ENCODE peak calls at places on chromosomes 2 and 18, in four cellular contexts. H is fibroblast of the aortic adventitia, E is mammary epithelial cell, F is endothelial cell. U is an unnamed sample.

GRCh38 chr18:62788111-62788510 is 72.8 kb downstream of the PHLPP1 start:
- DNase-seq in H (no peak), E (no peak), F (no peak), U (no peak)

GRCh38 chr2:46252891-46253659 is 44.1 kb upstream of the EPAS1 start:
- DNase-seq in H (peak), E (peak), F (no peak), U (peak)

GRCh38 chr2:83081835-83082522 is 1377.1 kb downstream of the SUCLG1 start:
- DNase-seq in H (peak), E (peak), F (peak), U (peak)

GRCh38 chr2:124092685-124093084 is 67.6 kb downstream of the CNTNAP5 start:
- DNase-seq in H (no peak), E (no peak), F (no peak), U (no peak)

GRCh38 chr2:169221745-169222369 is 140.5 kb downstream of the LRP2 start:
- DNase-seq in H (peak), E (peak), F (no peak), U (peak)

GRCh38 chr2:56053679-56054078 is 130.1 kb upstream of the EFEMP1 start:
- DNase-seq in H (no peak), E (no peak), F (no peak), U (no peak)

GRCh38 chr2:9403924-9404323 is 19.4 kb downstream of the ITGB1BP1 start:
- DNase-seq in H (no peak), E (no peak), F (no peak), U (no peak)

GRCh38 chr18:72742002-72742401 is 125.8 kb downstream of the NETO1 start:
- DNase-seq in H (no peak), E (no peak), F (no peak), U (no peak)

GRCh38 chr2:175811966-175812365 is 190.1 kb downstream of the LNPK start:
- DNase-seq in H (no peak), E (peak), F (no peak), U (no peak)

DNA sequence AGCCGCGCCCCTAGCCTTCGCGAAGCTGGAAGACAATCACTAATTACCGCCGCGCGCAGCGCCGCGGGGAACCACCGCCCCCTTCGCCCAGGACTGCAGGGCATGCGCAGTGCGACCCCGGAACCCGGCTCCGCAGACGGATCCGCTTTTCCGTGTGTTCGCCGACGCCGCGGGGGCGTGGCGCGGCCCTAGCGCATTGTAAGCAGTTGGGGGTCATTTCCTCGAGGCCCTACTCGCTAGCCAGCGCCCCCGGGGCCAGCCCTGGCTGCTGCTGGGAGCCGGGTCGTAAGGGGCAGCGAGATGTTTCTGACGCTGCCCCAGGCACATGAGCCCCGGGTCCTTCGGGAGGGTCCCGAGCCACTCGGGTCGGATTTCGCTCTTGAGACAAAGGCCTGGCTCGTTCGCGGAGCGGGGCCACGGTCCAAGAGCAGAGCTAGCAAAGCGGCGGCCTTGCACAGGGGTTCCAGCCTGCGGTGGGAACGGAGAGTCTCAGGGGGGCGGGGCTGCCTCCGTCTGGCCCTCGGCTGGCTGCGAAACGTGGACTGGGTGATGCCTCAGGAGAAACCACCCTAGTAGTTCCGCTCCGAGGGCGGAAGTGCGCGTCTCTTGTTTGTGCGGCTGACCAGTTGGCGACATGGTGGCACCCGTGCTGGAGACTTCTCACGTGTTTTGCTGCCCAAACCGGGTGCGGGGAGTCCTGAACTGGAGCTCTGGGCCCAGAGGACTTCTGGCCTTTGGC is at the start of the genes ELP2 and SLC39A6:
- DNase-seq in H (peak), E (peak), F (peak), U (peak)
- TF ChIP-seq CTCF in H (no peak), E (peak), F (no peak), U (no peak)

GRCh38 chr2:85602476-85603234 is at the start of gene TMEM150A:
- DNase-seq in H (peak), E (peak), F (peak), U (peak)
- TF ChIP-seq CTCF in H (peak), E (peak), F (peak), U (peak)

GRCh38 chr2:75605770-75606535 is 40.6 kb upstream of the MRPL19 start:
- DNase-seq in H (peak), E (peak), F (no peak), U (peak)
- TF ChIP-seq CTCF in H (peak), E (peak), F (no peak), U (peak)

GRCh38 chr2:96265349-96265839 is 403 bp downstream of the TMEM127 start:
- DNase-seq in H (peak), E (peak), F (no peak), U (no peak)
- TF ChIP-seq CTCF in H (no peak), E (no peak), F (no peak), U (no peak)

GRCh38 chr2:27582695-27583389 is at the start of gene ZNF512:
- DNase-seq in H (peak), E (peak), F (peak), U (peak)
- TF ChIP-seq CTCF in H (peak), E (peak), F (no peak), U (no peak)

GRCh38 chr2:38037757-38038615 is 38.0 kb downstream of the CYP1B1 start:
- DNase-seq in H (peak), E (peak), F (peak), U (peak)
- TF ChIP-seq CTCF in H (peak), E (peak), F (no peak), U (peak)